ENCODE peak calls at places on chromosomes 16 and 17, in five cellular contexts. T is lower lobe of right lung, S is fibroblast of mammary gland, I is Panc1, W is astrocyte of the cerebellum. M is an unnamed sample.

GRCh38 chr16:23174622-23175021 is 7.9 kb upstream of the SCNN1G start:
- DNase-seq in T (no peak), S (peak), I (no peak), W (no peak), M (no peak)

GRCh38 chr16:15701975-15702970 is 52.2 kb downstream of the NDE1 start:
- DNase-seq in T (no peak), S (peak), I (no peak), W (no peak), M (no peak)

GRCh38 chr16:952321-952720 is 18.5 kb downstream of the LMF1 start:
- DNase-seq in T (no peak), S (no peak), I (no peak), W (no peak), M (no peak)

GRCh38 chr16:70661534-70661917 is 15.2 kb downstream of the IL34 start:
- DNase-seq in T (no peak), S (no peak), I (no peak), W (no peak), M (no peak)

GRCh38 chr16:80437707-80438106 is 103.1 kb upstream of the DYNLRB2 start:
- DNase-seq in T (no peak), S (no peak), I (no peak), W (no peak), M (no peak)

GRCh38 chr16:10539256-10539655 is 41.1 kb downstream of the EMP2 start:
- DNase-seq in T (no peak), S (no peak), I (no peak), W (no peak), M (no peak)

GRCh38 chr16:23330583-23331249 is 28.6 kb downstream of the SCNN1B start:
- DNase-seq in T (no peak), S (no peak), I (no peak), W (no peak), M (no peak)

GRCh38 chr16:1771072-1771863 is at the start of gene NME3:
- DNase-seq in T (peak), S (peak), I (no peak), W (no peak), M (no peak)

GRCh38 chr17:27367121-27367981 is 73.4 kb downstream of the WSB1 start:
- DNase-seq in T (no peak), S (no peak), I (no peak), W (no peak), M (no peak)

GRCh38 chr17:32882029-32882428 is 5.1 kb upstream of the MYO1D start:
- DNase-seq in T (no peak), S (no peak), I (no peak), W (no peak), M (no peak)

GRCh38 chr17:48067245-48067644 is 19.1 kb downstream of the NFE2L1 start:
- DNase-seq in T (no peak), S (no peak), I (no peak), W (no peak), M (no peak)

GRCh38 chr16:15835136-15835878 is 21.5 kb downstream of the MYH11 start:
- DNase-seq in T (no peak), S (no peak), I (no peak), W (no peak), M (no peak)

GRCh38 chr16:2884041-2884451 is 1.0 kb downstream of the FLYWCH2 start:
- DNase-seq in T (peak), S (peak), I (no peak), W (no peak), M (no peak)

GRCh38 chr16:50546125-50546524 is 2.1 kb upstream of the NKD1 start:
- DNase-seq in T (no peak), S (no peak), I (no peak), W (no peak), M (no peak)

GRCh38 chr17:41989702-41990419 is 23.3 kb downstream of the CNP start:
- DNase-seq in T (no peak), S (no peak), I (no peak), W (no peak), M (no peak)

GRCh38 chr17:77100009-77100408 is 40.8 kb upstream of the SEC14L1 start:
- DNase-seq in T (peak), S (no peak), I (no peak), W (no peak), M (no peak)

GRCh38 chr16:66337434-66338188 is 28.9 kb upstream of the CDH5 start:
- DNase-seq in T (no peak), S (no peak), I (no peak), W (no peak), M (no peak)

GRCh38 chr17:31740611-31741082 is 118.4 kb downstream of the COPRS start:
- DNase-seq in T (no peak), S (peak), I (no peak), W (no peak), M (no peak)

GRCh38 chr16:77868478-77868877 is 80.1 kb downstream of the VAT1L start:
- DNase-seq in T (no peak), S (no peak), I (no peak), W (no peak), M (no peak)

GRCh38 chr17:36778458-36778857 is 158.8 kb upstream of the LHX1 start:
- DNase-seq in T (no peak), S (no peak), I (no peak), W (no peak), M (peak)

GRCh38 chr17:64635647-64636305 is 26.3 kb downstream of the SMURF2 start:
- DNase-seq in T (no peak), S (peak), I (no peak), W (peak), M (no peak)

GRCh38 chr16:2487903-2488531 is 13.1 kb downstream of the TBC1D24 start:
- DNase-seq in T (no peak), S (no peak), I (no peak), W (no peak), M (no peak)

GRCh38 chr17:73901661-73902415 is 257.6 kb upstream of the SDK2 start:
- DNase-seq in T (peak), S (peak), I (no peak), W (no peak), M (no peak)

GRCh38 chr16:55003306-55003705 is 72.6 kb downstream of the IRX5 start:
- DNase-seq in T (no peak), S (no peak), I (no peak), W (no peak), M (no peak)

GRCh38 chr17:60352569-60352968 is 39.4 kb downstream of the USP32 start:
- DNase-seq in T (no peak), S (no peak), I (no peak), W (no peak), M (no peak)

GRCh38 chr17:56918916-56919315 is 5.1 kb upstream of the TRIM25 start:
- DNase-seq in T (no peak), S (peak), I (no peak), W (no peak), M (no peak)

GRCh38 chr17:33972756-33973155 is 282.3 kb upstream of the CCL2 start:
- DNase-seq in T (no peak), S (no peak), I (no peak), W (no peak), M (no peak)

GRCh38 chr17:61201211-61201610 is 198.4 kb upstream of the TBX2 start:
- DNase-seq in T (no peak), S (peak), I (peak), W (peak), M (peak)

DNA sequence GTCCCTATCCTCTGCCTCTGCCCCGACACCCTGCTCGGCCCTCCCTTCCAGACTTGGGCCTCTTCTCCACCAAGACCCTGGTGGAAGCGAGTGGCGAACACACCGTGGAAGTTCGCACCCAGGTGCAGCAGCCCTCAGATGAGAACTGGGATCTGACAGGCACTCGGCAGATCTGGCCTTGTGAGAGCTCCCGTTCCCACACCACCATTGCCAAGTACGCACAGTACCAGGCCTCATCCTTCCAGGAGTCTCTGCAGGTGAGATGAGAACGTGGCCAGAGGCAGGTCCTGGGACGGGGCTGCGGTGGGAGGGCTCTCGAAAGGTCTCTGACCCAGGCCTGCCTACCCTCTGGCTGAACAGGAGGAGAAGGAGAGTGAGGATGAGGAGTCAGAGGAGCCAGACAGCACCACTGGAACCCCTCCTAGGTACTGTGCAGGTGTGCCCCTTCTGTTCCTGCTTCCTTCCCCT is 3.9 kb upstream of the TMEM88 start:
- DNase-seq in T (no peak), S (no peak), I (no peak), W (no peak), M (no peak)
- H3K4me3 ChIP-seq in T (peak), S (no peak), I (no peak), W (no peak), M (no peak)

GRCh38 chr16:8905168-8905762 is 23.1 kb downstream of the LITAFD start:
- DNase-seq in T (no peak), S (peak), I (peak), W (no peak), M (no peak)
- TF ChIP-seq CTCF in T (peak), S (peak), I (peak), W (peak), M (peak)

GRCh38 chr17:29045734-29046133 is 2.8 kb downstream of the PIPOX start:
- DNase-seq in T (no peak), S (no peak), I (no peak), W (no peak), M (no peak)
- H3K4me3 ChIP-seq in T (no peak), S (no peak), I (no peak), W (no peak), M (no peak)

DNA sequence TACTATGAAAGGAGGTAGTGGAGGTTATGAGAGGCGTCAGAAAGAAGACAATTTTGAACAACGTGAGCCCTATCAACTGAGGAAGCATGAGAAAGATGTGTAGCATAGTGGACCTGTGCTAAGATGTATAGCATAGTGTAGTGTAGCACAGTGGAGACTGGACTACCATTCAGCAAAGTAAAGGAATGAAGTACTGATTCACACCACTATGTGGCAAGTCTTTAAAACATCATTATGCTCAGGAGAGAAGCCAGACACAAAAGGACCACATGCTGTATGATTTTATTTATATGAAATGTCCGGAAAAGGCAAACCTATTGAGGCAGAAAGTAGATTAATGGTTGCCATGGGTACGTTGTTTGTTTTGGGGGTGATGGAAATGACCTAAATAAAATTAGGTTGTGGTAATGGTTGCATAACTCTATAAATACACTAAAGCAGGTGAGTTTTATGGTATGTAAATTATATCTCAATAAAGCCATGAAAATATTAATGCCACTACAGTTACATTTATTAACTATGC is 20.4 kb upstream of the XYLT1 start:
- DNase-seq in T (no peak), S (no peak), I (no peak), W (no peak), M (no peak)
- TF ChIP-seq CTCF in T (no peak), S (no peak), I (peak), W (no peak), M (no peak)

M was measured in epithelial cell of proximal tubule.